ENCODE peak calls at places on chromosomes 3 and 15, in nine cellular contexts. R is CD4-positive, alpha-beta memory T cell; N is activated CD4-positive, CD25-positive, alpha-beta regulatory T cell; I is stimulated activated naive B cell treated with anti-CD40 and anti-IgM and Interleukin-4, amounts not matched to agents 10 μg/mL and 1 μg/mL and 100 μg/mL, for 72 hours; G is AG08396; F is stimulated activated CD4-positive, alpha-beta T cell treated with anti-CD3 and anti-CD28 coated beads, TNF-alpha, amount 100 ng/mL, for 4 hours; V is RCC 7860; Z is activated T-cell treated with anti-CD3 and anti-CD28 coated beads, Interleukin-2, amount 50 U/mL, for 1 hour; T is activated naive CD4-positive, alpha-beta T cell. H is an unnamed sample.
A peak's percentile ranks its signal among the peaks of the same experiment; 100 is the strongest.

GRCh38 chr3:14461006-14461747 is 58.8 kb downstream of the SLC6A6 start:
- DNase-seq in R (no peak), N (no peak), I (no peak), G (no peak), F (no peak), V (no peak), Z (no peak), T (no peak), H (no peak)

GRCh38 chr3:112293368-112294321 is at the start of gene SLC9C1:
- DNase-seq in R (no peak), N (no peak), I (peak; percentile 21), G (peak; percentile 22), F (peak; percentile 10), V (peak; percentile 40), Z (no peak), T (no peak), H (peak; percentile 65)

GRCh38 chr15:58292761-58293175 is 139.0 kb upstream of the LIPC start:
- DNase-seq in R (no peak), N (no peak), I (no peak), G (no peak), F (no peak), V (no peak), Z (no peak), T (no peak), H (no peak)

GRCh38 chr15:93024293-93024692 is 64.7 kb downstream of the RGMA start:
- DNase-seq in R (no peak), N (no peak), I (no peak), G (no peak), F (no peak), V (no peak), Z (no peak), T (no peak), H (no peak)

GRCh38 chr3:31530039-31530983 is 2.4 kb upstream of the STT3B start:
- DNase-seq in R (no peak), N (no peak), I (no peak), G (no peak), F (no peak), V (no peak), Z (no peak), T (no peak), H (no peak)

GRCh38 chr3:12934431-12934830 is 93.1 kb upstream of the RPL32 start:
- DNase-seq in R (no peak), N (no peak), I (no peak), G (peak; percentile 57), F (no peak), V (no peak), Z (no peak), T (no peak), H (peak; percentile 89)

GRCh38 chr15:90231028-90232017 is 2.4 kb downstream of the CIB1 start:
- DNase-seq in R (peak; percentile 95), N (peak; percentile 65), I (peak; percentile 37), G (no peak), F (peak; percentile 69), V (no peak), Z (peak; percentile 79), T (peak; percentile 10), H (no peak)

GRCh38 chr3:65728138-65728537 is 310.6 kb downstream of the MAGI1 start:
- DNase-seq in R (no peak), N (no peak), I (no peak), G (no peak), F (no peak), V (no peak), Z (no peak), T (no peak), H (no peak)

GRCh38 chr3:65126527-65127440 is 439.0 kb upstream of the ADAMTS9 start:
- DNase-seq in R (no peak), N (no peak), I (no peak), G (peak; percentile 31), F (no peak), V (peak; percentile 35), Z (no peak), T (no peak), H (no peak)

GRCh38 chr15:27418729-27419128 is 447.7 kb downstream of the GABRG3 start:
- DNase-seq in R (no peak), N (no peak), I (no peak), G (no peak), F (no peak), V (no peak), Z (no peak), T (no peak), H (no peak)

GRCh38 chr3:131083190-131083863 is 56.6 kb downstream of the NEK11 start:
- DNase-seq in R (no peak), N (no peak), I (no peak), G (no peak), F (no peak), V (no peak), Z (no peak), T (no peak), H (peak; percentile 81)

GRCh38 chr3:138919304-138919703 is 27.6 kb downstream of the FOXL2 start:
- DNase-seq in R (no peak), N (no peak), I (no peak), G (no peak), F (no peak), V (no peak), Z (no peak), T (no peak), H (no peak)

GRCh38 chr3:185760550-185760949 is 64.3 kb downstream of the IGF2BP2 start:
- DNase-seq in R (no peak), N (no peak), I (no peak), G (no peak), F (no peak), V (no peak), Z (no peak), T (no peak), H (no peak)

GRCh38 chr15:90352109-90352893 is at the start of gene ZNF774:
- DNase-seq in R (peak; percentile 94), N (peak; percentile 74), I (peak; percentile 89), G (peak; percentile 99), F (peak; percentile 79), V (peak; percentile 87), Z (peak; percentile 86), T (peak; percentile 60), H (peak; percentile 95)

GRCh38 chr3:58175429-58176184 is 35.2 kb downstream of the DNASE1L3 start:
- DNase-seq in R (no peak), N (no peak), I (no peak), G (no peak), F (no peak), V (no peak), Z (no peak), T (no peak), H (no peak)

GRCh38 chr3:150315711-150316110 is 92.4 kb upstream of the TSC22D2 start:
- DNase-seq in R (no peak), N (no peak), I (no peak), G (no peak), F (no peak), V (no peak), Z (no peak), T (no peak), H (no peak)

GRCh38 chr3:139343895-139344856 is at the start of gene MRPS22:
- DNase-seq in R (peak; percentile 90), N (peak; percentile 60), I (peak; percentile 82), G (peak; percentile 90), F (peak; percentile 69), V (peak; percentile 76), Z (peak; percentile 74), T (peak; percentile 42), H (peak; percentile 95)

GRCh38 chr3:45807133-45807532 is 10.8 kb upstream of the SLC6A20 start:
- DNase-seq in R (no peak), N (no peak), I (no peak), G (no peak), F (no peak), V (no peak), Z (no peak), T (no peak), H (no peak)